ENCODE peak calls at places on chromosome 16, in four cellular contexts. Q is AG09319; K is cardiac fibroblast; W is activated CD4-positive, alpha-beta T cell treated with anti-CD3 and anti-CD28 coated beads, Interleukin-2, amount 10 ng/mL, durations not matched to agents 24 days and 14 days. E is an unnamed sample.
A peak's percentile ranks its signal among the peaks of the same experiment; 100 is the strongest.

GRCh38 chr16:3087243-3087791 is 11.8 kb downstream of the ZSCAN10 start:
- DNase-seq in Q (no peak), W (no peak), K (peak; percentile 32), E (no peak)

GRCh38 chr16:72400257-72401078 is 228.5 kb upstream of the PMFBP1 start:
- DNase-seq in Q (peak; percentile 15), K (peak; percentile 82), W (peak; percentile 77), E (peak; percentile 44)

GRCh38 chr16:65415460-65415859 is 293.6 kb upstream of the CDH11 start:
- DNase-seq in K (no peak), Q (no peak), W (no peak), E (no peak)

GRCh38 chr16:52487849-52488457 is 59.0 kb downstream of the TOX3 start:
- DNase-seq in W (no peak), Q (no peak), K (no peak), E (no peak)

GRCh38 chr16:52577130-52577706 is 30.3 kb upstream of the TOX3 start:
- DNase-seq in K (no peak), Q (no peak), W (no peak), E (no peak)

GRCh38 chr16:58333937-58334336 is 39.1 kb upstream of the PRSS54 start:
- DNase-seq in K (no peak), W (no peak), Q (no peak), E (no peak)

GRCh38 chr16:87686697-87687570 is 78.9 kb downstream of the KLHDC4 start:
- DNase-seq in W (no peak), K (peak; percentile 8), Q (no peak), E (peak; percentile 57)

GRCh38 chr16:71883193-71883848 is 661 bp downstream of the ZNF821 start:
- DNase-seq in Q (no peak), K (no peak), W (peak; percentile 81), E (no peak)

GRCh38 chr16:47388705-47389104 is 72.2 kb downstream of the ITFG1 start:
- DNase-seq in K (no peak), Q (no peak), W (no peak), E (no peak)

GRCh38 chr16:66476328-66477027 is 49.4 kb downstream of the BEAN1 start:
- DNase-seq in W (peak; percentile 86), K (peak; percentile 25), Q (no peak), E (peak; percentile 42)

GRCh38 chr16:2339521-2340484 is 725 bp downstream of the ABCA3 start:
- DNase-seq in Q (no peak), K (peak; percentile 4), W (peak; percentile 86), E (peak; percentile 54)

GRCh38 chr16:46918905-46919792 is 35.0 kb downstream of the GPT2 start:
- DNase-seq in Q (no peak), W (no peak), K (no peak), E (no peak)

GRCh38 chr16:50462793-50463507 is 85.2 kb upstream of the NKD1 start:
- DNase-seq in Q (no peak), K (no peak), W (no peak), E (no peak)

GRCh38 chr16:88777801-88778415 is 7.1 kb downstream of the PIEZO1 start:
- DNase-seq in W (no peak), K (no peak), Q (no peak), E (no peak)

GRCh38 chr16:79714440-79714839 is 113.9 kb upstream of the MAF start:
- DNase-seq in Q (no peak), W (no peak), K (no peak), E (no peak)

GRCh38 chr16:53743149-53743566 is 39.2 kb downstream of the FTO start:
- DNase-seq in Q (no peak), W (peak; percentile 64), K (peak; percentile 46), E (no peak)

GRCh38 chr16:50388491-50388890 is 19.7 kb upstream of the BRD7 start:
- DNase-seq in K (no peak), Q (no peak), W (no peak), E (no peak)

GRCh38 chr16:27824786-27825185 is 238.7 kb downstream of the GSG1L start:
- DNase-seq in Q (no peak), W (no peak), K (no peak), E (no peak)

GRCh38 chr16:89256651-89257254 is 39.2 kb downstream of the ZNF778 start:
- DNase-seq in K (peak; percentile 26), W (peak; percentile 90), Q (no peak), E (peak; percentile 90)

GRCh38 chr16:10078541-10078949 is 103.7 kb downstream of the GRIN2A start:
- DNase-seq in Q (no peak), K (no peak), W (no peak), E (no peak)

GRCh38 chr16:29770250-29770929 is 7.7 kb upstream of the ZG16 start:
- DNase-seq in K (no peak), W (no peak), Q (no peak), E (no peak)

GRCh38 chr16:8751481-8752311 is 45.7 kb downstream of the TMEM186 start:
- DNase-seq in K (peak; percentile 75), Q (peak; percentile 1), W (no peak), E (peak; percentile 67)

GRCh38 chr16:84827131-84827574 is 7.4 kb downstream of the CRISPLD2 start:
- DNase-seq in Q (no peak), W (no peak), K (peak; percentile 54), E (no peak)